ENCODE peak calls at places on chromosomes 1 and 21, in four cellular contexts. One of them, this sample, is unnamed.

GRCh38 chr1:51948491-51948915 is 42.0 kb downstream of the RAB3B start:
- DNase-seq in bronchial epithelial cell: peak; percentile 93
- DNase-seq in H1: no peak
- DNase-seq in activated effector memory CD4-positive, alpha-beta T cell treated with Interleukin-2 at 50 U/mL for 16 hours: no peak
- DNase-seq in this sample: no peak

GRCh38 chr1:96370752-96371151 is 350.8 kb upstream of the PTBP2 start:
- DNase-seq in bronchial epithelial cell: peak; percentile 65
- DNase-seq in H1: no peak
- DNase-seq in activated effector memory CD4-positive, alpha-beta T cell treated with Interleukin-2 at 50 U/mL for 16 hours: no peak
- DNase-seq in this sample: no peak

GRCh38 chr1:224644553-224645154 is 28.5 kb downstream of the CNIH3 start:
- DNase-seq in bronchial epithelial cell: peak; percentile 55
- DNase-seq in activated effector memory CD4-positive, alpha-beta T cell treated with Interleukin-2 at 50 U/mL for 16 hours: peak; percentile 30
- DNase-seq in H1: peak; percentile 41
- DNase-seq in this sample: peak; percentile 49

GRCh38 chr1:116510361-116510760 is 60.5 kb downstream of the CD58 start:
- DNase-seq in bronchial epithelial cell: no peak
- DNase-seq in H1: no peak
- DNase-seq in activated effector memory CD4-positive, alpha-beta T cell treated with Interleukin-2 at 50 U/mL for 16 hours: no peak
- DNase-seq in this sample: no peak

GRCh38 chr1:38138498-38139233 is 92.1 kb upstream of the POU3F1 start:
- DNase-seq in H1: no peak
- DNase-seq in bronchial epithelial cell: peak; percentile 99
- DNase-seq in activated effector memory CD4-positive, alpha-beta T cell treated with Interleukin-2 at 50 U/mL for 16 hours: no peak
- DNase-seq in this sample: no peak

GRCh38 chr1:117366281-117366981 is 818 bp upstream of the MAN1A2 start:
- DNase-seq in bronchial epithelial cell: peak; percentile 37
- DNase-seq in H1: peak; percentile 5
- DNase-seq in activated effector memory CD4-positive, alpha-beta T cell treated with Interleukin-2 at 50 U/mL for 16 hours: peak; percentile 77
- DNase-seq in this sample: peak; percentile 87

GRCh38 chr1:220776725-220777326 is 9.9 kb upstream of the MTARC1 start:
- DNase-seq in bronchial epithelial cell: peak; percentile 41
- DNase-seq in activated effector memory CD4-positive, alpha-beta T cell treated with Interleukin-2 at 50 U/mL for 16 hours: peak; percentile 15
- DNase-seq in H1: no peak
- DNase-seq in this sample: peak; percentile 59

GRCh38 chr1:26774462-26774861 is 13.3 kb upstream of the PIGV start:
- DNase-seq in bronchial epithelial cell: no peak
- DNase-seq in activated effector memory CD4-positive, alpha-beta T cell treated with Interleukin-2 at 50 U/mL for 16 hours: no peak
- DNase-seq in H1: no peak
- DNase-seq in this sample: no peak

GRCh38 chr1:12166834-12167492 is at the start of gene TNFRSF1B:
- DNase-seq in activated effector memory CD4-positive, alpha-beta T cell treated with Interleukin-2 at 50 U/mL for 16 hours: peak; percentile 58
- DNase-seq in bronchial epithelial cell: no peak
- DNase-seq in H1: no peak
- DNase-seq in this sample: peak; percentile 80

GRCh38 chr21:41564871-41565281 is 56.9 kb upstream of the TMPRSS2 start:
- DNase-seq in activated effector memory CD4-positive, alpha-beta T cell treated with Interleukin-2 at 50 U/mL for 16 hours: no peak
- DNase-seq in bronchial epithelial cell: peak; percentile 73
- DNase-seq in H1: no peak
- DNase-seq in this sample: no peak

GRCh38 chr1:110337704-110338199 is 1.4 kb upstream of the RBM15 start:
- DNase-seq in bronchial epithelial cell: no peak
- DNase-seq in H1: no peak
- DNase-seq in activated effector memory CD4-positive, alpha-beta T cell treated with Interleukin-2 at 50 U/mL for 16 hours: peak; percentile 28
- DNase-seq in this sample: peak; percentile 52

GRCh38 chr21:30340714-30341573 is 3.5 kb upstream of the KRTAP27-1 start:
- DNase-seq in activated effector memory CD4-positive, alpha-beta T cell treated with Interleukin-2 at 50 U/mL for 16 hours: no peak
- DNase-seq in bronchial epithelial cell: peak; percentile 56
- DNase-seq in H1: no peak
- DNase-seq in this sample: peak; percentile 20

GRCh38 chr1:97013904-97014303 is 292.3 kb downstream of the PTBP2 start:
- DNase-seq in activated effector memory CD4-positive, alpha-beta T cell treated with Interleukin-2 at 50 U/mL for 16 hours: no peak
- DNase-seq in H1: no peak
- DNase-seq in bronchial epithelial cell: no peak
- DNase-seq in this sample: no peak

GRCh38 chr1:54488831-54489626 is 59.0 kb upstream of the ACOT11 start:
- DNase-seq in H1: peak; percentile 74
- DNase-seq in bronchial epithelial cell: no peak
- DNase-seq in activated effector memory CD4-positive, alpha-beta T cell treated with Interleukin-2 at 50 U/mL for 16 hours: peak; percentile 64
- DNase-seq in this sample: peak; percentile 84

GRCh38 chr1:202007703-202008489 is 2.5 kb upstream of the ELF3 start:
- DNase-seq in activated effector memory CD4-positive, alpha-beta T cell treated with Interleukin-2 at 50 U/mL for 16 hours: no peak
- DNase-seq in H1: peak; percentile 82
- DNase-seq in bronchial epithelial cell: peak; percentile 79
- DNase-seq in this sample: no peak

GRCh38 chr1:183353597-183353996 is 64.6 kb downstream of the NMNAT2 start:
- DNase-seq in bronchial epithelial cell: no peak
- DNase-seq in H1: no peak
- DNase-seq in activated effector memory CD4-positive, alpha-beta T cell treated with Interleukin-2 at 50 U/mL for 16 hours: no peak
- DNase-seq in this sample: no peak

GRCh38 chr1:185998391-185998790 is 264.2 kb downstream of the HMCN1 start:
- DNase-seq in bronchial epithelial cell: no peak
- DNase-seq in H1: no peak
- DNase-seq in activated effector memory CD4-positive, alpha-beta T cell treated with Interleukin-2 at 50 U/mL for 16 hours: no peak
- DNase-seq in this sample: no peak

GRCh38 chr1:84855947-84856660 is 36.9 kb downstream of the LPAR3 start:
- DNase-seq in activated effector memory CD4-positive, alpha-beta T cell treated with Interleukin-2 at 50 U/mL for 16 hours: no peak
- DNase-seq in H1: no peak
- DNase-seq in bronchial epithelial cell: no peak
- DNase-seq in this sample: no peak

GRCh38 chr1:197788741-197789476 is 13.6 kb upstream of the DENND1B start:
- DNase-seq in activated effector memory CD4-positive, alpha-beta T cell treated with Interleukin-2 at 50 U/mL for 16 hours: no peak
- DNase-seq in bronchial epithelial cell: no peak
- DNase-seq in H1: no peak
- DNase-seq in this sample: no peak

GRCh38 chr21:31530918-31531705 is 128.4 kb upstream of the SOD1 start:
- DNase-seq in activated effector memory CD4-positive, alpha-beta T cell treated with Interleukin-2 at 50 U/mL for 16 hours: no peak
- DNase-seq in bronchial epithelial cell: peak; percentile 23
- DNase-seq in H1: no peak
- DNase-seq in this sample: no peak

GRCh38 chr1:16173447-16174260 is 17.8 kb upstream of the EPHA2 start:
- DNase-seq in bronchial epithelial cell: peak; percentile 97
- DNase-seq in activated effector memory CD4-positive, alpha-beta T cell treated with Interleukin-2 at 50 U/mL for 16 hours: no peak
- DNase-seq in H1: no peak
- DNase-seq in this sample: no peak

GRCh38 chr1:53475661-53476060 is 16.5 kb downstream of the DMRTB1 start:
- DNase-seq in bronchial epithelial cell: no peak
- DNase-seq in H1: no peak
- DNase-seq in activated effector memory CD4-positive, alpha-beta T cell treated with Interleukin-2 at 50 U/mL for 16 hours: no peak
- DNase-seq in this sample: no peak

GRCh38 chr1:231188072-231188471 is 26.2 kb downstream of the TRIM67 start:
- DNase-seq in activated effector memory CD4-positive, alpha-beta T cell treated with Interleukin-2 at 50 U/mL for 16 hours: no peak
- DNase-seq in bronchial epithelial cell: no peak
- DNase-seq in H1: no peak
- DNase-seq in this sample: no peak

GRCh38 chr1:174068000-174068399 is 45.8 kb upstream of the RC3H1 start:
- DNase-seq in activated effector memory CD4-positive, alpha-beta T cell treated with Interleukin-2 at 50 U/mL for 16 hours: no peak
- DNase-seq in H1: no peak
- DNase-seq in bronchial epithelial cell: peak; percentile 44
- DNase-seq in this sample: no peak

GRCh38 chr1:31576743-31577455 is 584 bp downstream of the TINAGL1 start:
- DNase-seq in bronchial epithelial cell: no peak
- DNase-seq in activated effector memory CD4-positive, alpha-beta T cell treated with Interleukin-2 at 50 U/mL for 16 hours: no peak
- DNase-seq in H1: no peak
- DNase-seq in this sample: no peak

GRCh38 chr1:7755448-7755847 is 15.6 kb upstream of the VAMP3 start:
- DNase-seq in H1: no peak
- DNase-seq in activated effector memory CD4-positive, alpha-beta T cell treated with Interleukin-2 at 50 U/mL for 16 hours: no peak
- DNase-seq in bronchial epithelial cell: no peak
- DNase-seq in this sample: no peak

GRCh38 chr1:25556791-25557476 is 13.5 kb downstream of the LDLRAP1 start:
- DNase-seq in bronchial epithelial cell: peak; percentile 83
- DNase-seq in H1: no peak
- DNase-seq in activated effector memory CD4-positive, alpha-beta T cell treated with Interleukin-2 at 50 U/mL for 16 hours: no peak
- DNase-seq in this sample: no peak

GRCh38 chr1:116826818-116827606 is 72.8 kb downstream of the CD2 start:
- DNase-seq in H1: no peak
- DNase-seq in activated effector memory CD4-positive, alpha-beta T cell treated with Interleukin-2 at 50 U/mL for 16 hours: peak; percentile 26
- DNase-seq in bronchial epithelial cell: peak; percentile 86
- DNase-seq in this sample: peak; percentile 34

GRCh38 chr1:43386676-43387075 is 2.9 kb downstream of the MED8 start:
- DNase-seq in H1: no peak
- DNase-seq in activated effector memory CD4-positive, alpha-beta T cell treated with Interleukin-2 at 50 U/mL for 16 hours: no peak
- DNase-seq in bronchial epithelial cell: no peak
- DNase-seq in this sample: no peak

GRCh38 chr1:12244078-12244477 is 14.2 kb downstream of the VPS13D start:
- DNase-seq in bronchial epithelial cell: peak; percentile 15
- DNase-seq in H1: no peak
- DNase-seq in activated effector memory CD4-positive, alpha-beta T cell treated with Interleukin-2 at 50 U/mL for 16 hours: no peak
- DNase-seq in this sample: no peak

GRCh38 chr1:29240986-29241385 is 4.7 kb downstream of the PTPRU start:
- DNase-seq in bronchial epithelial cell: no peak
- DNase-seq in activated effector memory CD4-positive, alpha-beta T cell treated with Interleukin-2 at 50 U/mL for 16 hours: no peak
- DNase-seq in H1: no peak
- DNase-seq in this sample: no peak

GRCh38 chr1:203280061-203280460 is 25.3 kb upstream of the BTG2 start:
- DNase-seq in activated effector memory CD4-positive, alpha-beta T cell treated with Interleukin-2 at 50 U/mL for 16 hours: no peak
- DNase-seq in H1: no peak
- DNase-seq in bronchial epithelial cell: no peak
- DNase-seq in this sample: no peak

This sample was measured in activated T-cell treated with anti-CD3 and anti-CD28 coated beads, Interleukin-2, amount 50 U/mL, for 1 hour.